ENCODE peak calls at places on chromosome 10, in nine cellular contexts. S is aorta, D is NCI-H1105, P is T-cell, O is GM04504, N is LoVo, Z is stromal cell of bone marrow, M is T-helper 2 cell, C is PC-3. W is an unnamed sample.

GRCh38 chr10:63722537-63722936 is 201.3 kb downstream of the REEP3 start:
- DNase-seq in S (no peak), D (no peak), P (no peak), O (peak), N (no peak), Z (peak), M (no peak), C (peak), W (no peak)

GRCh38 chr10:69516548-69517195 is 56.5 kb downstream of the NEUROG3 start:
- DNase-seq in S (no peak), D (no peak), P (no peak), O (no peak), N (no peak), Z (no peak), M (no peak), C (no peak), W (no peak)

GRCh38 chr10:14184841-14185500 is 145.8 kb downstream of the FRMD4A start:
- DNase-seq in S (no peak), D (no peak), P (peak), O (no peak), N (no peak), Z (no peak), M (peak), C (no peak), W (peak)

GRCh38 chr10:113879691-113880090 is 25.2 kb downstream of the NHLRC2 start:
- DNase-seq in S (no peak), D (no peak), P (no peak), O (no peak), N (no peak), Z (no peak), M (no peak), C (no peak), W (no peak)

GRCh38 chr10:122243560-122243959 is 27.5 kb upstream of the BTBD16 start:
- DNase-seq in S (no peak), D (no peak), P (no peak), O (peak), N (no peak), Z (peak), M (no peak), C (no peak), W (no peak)

GRCh38 chr10:73998623-73999622 is 1.0 kb downstream of the VCL start:
- DNase-seq in S (peak), D (peak), P (no peak), O (peak), N (peak), Z (peak), M (no peak), C (peak), W (no peak)

GRCh38 chr10:128871671-128872231 is 595.3 kb upstream of the MGMT start:
- DNase-seq in S (no peak), D (no peak), P (no peak), O (no peak), N (no peak), Z (no peak), M (no peak), C (no peak), W (no peak)

GRCh38 chr10:13567030-13567429 is 19.7 kb upstream of the PRPF18 start:
- DNase-seq in S (no peak), D (no peak), P (no peak), O (no peak), N (no peak), Z (no peak), M (no peak), C (no peak), W (no peak)

GRCh38 chr10:5960070-5960972 is 17.0 kb downstream of the IL15RA start:
- DNase-seq in S (peak), D (no peak), P (no peak), O (no peak), N (no peak), Z (no peak), M (no peak), C (no peak), W (no peak)

GRCh38 chr10:120607016-120607709 is 150.1 kb downstream of the PLPP4 start:
- DNase-seq in S (no peak), D (no peak), P (no peak), O (peak), N (no peak), Z (peak), M (no peak), C (peak), W (no peak)

GRCh38 chr10:70579234-70580002 is 23.1 kb downstream of the PRF1 start:
- DNase-seq in S (peak), D (no peak), P (no peak), O (no peak), N (no peak), Z (no peak), M (peak), C (peak), W (no peak)

GRCh38 chr10:70481831-70482530 is 3.4 kb downstream of the PALD1 start:
- DNase-seq in S (peak), D (no peak), P (no peak), O (no peak), N (no peak), Z (no peak), M (no peak), C (no peak), W (no peak)

GRCh38 chr10:134743-135600 is at the start of gene ZMYND11:
- DNase-seq in S (peak), D (peak), P (peak), O (peak), N (peak), Z (peak), M (peak), C (peak), W (peak)

GRCh38 chr10:4651404-4652037 is 174.5 kb upstream of the AKR1E2 start:
- DNase-seq in S (no peak), D (peak), P (no peak), O (no peak), N (no peak), Z (no peak), M (no peak), C (peak), W (no peak)

GRCh38 chr10:35911233-35911632 is 269.1 kb upstream of the FZD8 start:
- DNase-seq in S (no peak), D (no peak), P (no peak), O (no peak), N (no peak), Z (no peak), M (no peak), C (no peak), W (no peak)

GRCh38 chr10:96416643-96417042 is 57.8 kb upstream of the OPALIN start:
- DNase-seq in S (no peak), D (no peak), P (no peak), O (no peak), N (no peak), Z (no peak), M (no peak), C (peak), W (no peak)

GRCh38 chr10:52443419-52444388 is 129.6 kb downstream of the DKK1 start:
- DNase-seq in S (no peak), D (no peak), P (no peak), O (peak), N (peak), Z (peak), M (no peak), C (peak), W (no peak)

GRCh38 chr10:64505496-64505895 is 984.3 kb downstream of the REEP3 start:
- DNase-seq in S (no peak), D (no peak), P (no peak), O (no peak), N (no peak), Z (no peak), M (no peak), C (peak), W (no peak)

GRCh38 chr10:119892188-119893065 is at the start of gene SEC23IP:
- DNase-seq in S (peak), D (peak), P (peak), O (peak), N (peak), Z (peak), M (peak), C (peak), W (peak)

GRCh38 chr10:5196613-5197234 is at the start of gene AKR1C4:
- DNase-seq in S (no peak), D (no peak), P (no peak), O (no peak), N (no peak), Z (peak), M (no peak), C (no peak), W (no peak)

W was measured in activated effector memory CD4-positive, alpha-beta T cell treated with Interleukin-2 at 50 U/mL for 16 hours.